ENCODE peak calls at places on chromosomes 16 and 17, in nine cellular contexts. R is stimulated activated CD4-positive, alpha-beta T cell treated with anti-CD3 and anti-CD28 coated beads, Interleukin-4, amount 100 ng/mL, for 4 hours; J is NCI-H1092 treated with DMSO at 0.1 percent for 48 hours; Z is OCI-M1; C is left ventricle myocardium inferior; O is PC-3; T is effector CD4-positive, alpha-beta T cell; Q is HAP-1; Y is stomach. K is an unnamed sample.

GRCh38 chr17:17851603-17852002 is 14.8 kb upstream of the SREBF1 start:
- DNase-seq in R (no peak), J (no peak), Z (no peak), C (no peak), O (no peak), T (no peak), Q (no peak), Y (no peak), K (no peak)

GRCh38 chr17:42050360-42051012 is at the start of gene C17orf113:
- DNase-seq in R (peak; percentile 24), J (peak; percentile 35), Z (peak; percentile 76), C (peak; percentile 48), O (peak; percentile 24), T (peak; percentile 38), Q (peak; percentile 20), Y (peak; percentile 62), K (peak; percentile 55)

GRCh38 chr17:1414001-1414574 is 14.1 kb upstream of the YWHAE start:
- DNase-seq in R (no peak), J (no peak), Z (no peak), C (no peak), O (no peak), T (no peak), Q (no peak), Y (no peak), K (no peak)

GRCh38 chr17:28169621-28170349 is 127.3 kb downstream of the NLK start:
- DNase-seq in R (no peak), J (no peak), Z (no peak), C (no peak), O (no peak), T (no peak), Q (no peak), Y (no peak), K (no peak)

GRCh38 chr17:5011928-5012327 is 14.2 kb downstream of the KIF1C start:
- DNase-seq in R (no peak), J (no peak), Z (no peak), C (no peak), O (peak; percentile 14), T (no peak), Q (no peak), Y (no peak), K (no peak)

GRCh38 chr17:58052951-58053715 is 30.1 kb upstream of the DYNLL2 start:
- DNase-seq in R (peak; percentile 6), J (no peak), Z (no peak), C (no peak), O (no peak), T (no peak), Q (no peak), Y (no peak), K (no peak)

GRCh38 chr17:68981288-68981687 is 26.1 kb upstream of the ABCA8 start:
- DNase-seq in R (no peak), J (no peak), Z (peak; percentile 88), C (no peak), O (peak; percentile 10), T (no peak), Q (no peak), Y (peak; percentile 29), K (peak; percentile 5)

GRCh38 chr16:11698271-11698689 is 30.0 kb downstream of the SNN start:
- DNase-seq in R (no peak), J (no peak), Z (no peak), C (no peak), O (peak; percentile 41), T (no peak), Q (no peak), Y (no peak), K (peak; percentile 20)

GRCh38 chr16:86090461-86091170 is 191.7 kb downstream of the IRF8 start:
- DNase-seq in R (no peak), J (no peak), Z (no peak), C (no peak), O (no peak), T (no peak), Q (no peak), Y (no peak), K (no peak)

GRCh38 chr16:87778830-87779579 is 13.2 kb upstream of the KLHDC4 start:
- DNase-seq in R (peak; percentile 91), J (peak; percentile 78), Z (peak; percentile 98), C (peak; percentile 87), O (peak; percentile 85), T (peak; percentile 87), Q (peak; percentile 86), Y (peak; percentile 94), K (peak; percentile 68)

GRCh38 chr17:40070644-40070894 is 7.8 kb downstream of the THRA start:
- DNase-seq in R (no peak), J (peak; percentile 30), Z (no peak), C (no peak), O (no peak), T (no peak), Q (no peak), Y (no peak), K (no peak)

GRCh38 chr16:4893103-4893862 is 43.7 kb downstream of the PPL start:
- DNase-seq in R (no peak), J (no peak), Z (no peak), C (no peak), O (no peak), T (no peak), Q (no peak), Y (no peak), K (no peak)

GRCh38 chr16:79997257-79997656 is 396.7 kb upstream of the MAF start:
- DNase-seq in R (no peak), J (no peak), Z (peak; percentile 8), C (no peak), O (no peak), T (no peak), Q (peak; percentile 36), Y (no peak), K (no peak)

GRCh38 chr16:55482056-55482455 is 3.1 kb downstream of the MMP2 start:
- DNase-seq in R (no peak), J (no peak), Z (no peak), C (no peak), O (peak; percentile 4), T (no peak), Q (no peak), Y (no peak), K (no peak)

GRCh38 chr16:67277999-67278772 is 1.1 kb upstream of the PLEKHG4 start:
- DNase-seq in R (no peak), J (no peak), Z (no peak), C (no peak), O (peak; percentile 72), T (no peak), Q (no peak), Y (no peak), K (peak; percentile 63)

GRCh38 chr16:71929048-71929447 is 33.7 kb downstream of the IST1 start:
- DNase-seq in R (no peak), J (no peak), Z (no peak), C (no peak), O (no peak), T (no peak), Q (no peak), Y (no peak), K (no peak)

K was measured in RWPE1.